ENCODE peak calls at places on chromosomes 16 and 17, in four cellular contexts. B is H9, U is H1, T is mesenchymal stem cell. Q is an unnamed sample.

GRCh38 chr17:68468334-68468733 is 11.0 kb upstream of the WIPI1 start:
- DNase-seq in B (no peak), U (no peak), T (peak; percentile 67), Q (no peak)

GRCh38 chr16:17301593-17302135 is 169.1 kb downstream of the XYLT1 start:
- DNase-seq in B (no peak), U (no peak), T (no peak), Q (no peak)

GRCh38 chr17:64460955-64461354 is 12.0 kb downstream of the MILR1 start:
- DNase-seq in B (no peak), U (no peak), T (no peak), Q (no peak)

GRCh38 chr17:69913241-69914015 is 161.6 kb upstream of the KCNJ16 start:
- DNase-seq in B (no peak), U (no peak), T (peak; percentile 8), Q (no peak)

GRCh38 chr17:44865231-44865660 is 17.6 kb downstream of the HIGD1B start:
- DNase-seq in B (peak; percentile 74), U (peak; percentile 83), T (peak; percentile 77), Q (peak; percentile 70)

GRCh38 chr17:32259596-32259995 is 6.0 kb upstream of the RHBDL3 start:
- DNase-seq in B (no peak), U (no peak), T (peak; percentile 81), Q (no peak)

GRCh38 chr17:67993153-67993997 is 2.9 kb downstream of the C17orf58 start:
- DNase-seq in B (peak; percentile 88), U (peak; percentile 84), T (peak; percentile 85), Q (peak; percentile 84)

GRCh38 chr17:75036643-75037268 is 10.0 kb downstream of the ATP5PD start:
- DNase-seq in B (peak; percentile 84), U (no peak), T (no peak), Q (no peak)

GRCh38 chr16:10153993-10154788 is 28.0 kb downstream of the GRIN2A start:
- DNase-seq in B (no peak), U (no peak), T (no peak), Q (no peak)

GRCh38 chr17:36888236-36888957 is 48.9 kb upstream of the LHX1 start:
- DNase-seq in B (no peak), U (no peak), T (no peak), Q (no peak)

GRCh38 chr17:15432807-15433547 is 34.4 kb downstream of the CDRT4 start:
- DNase-seq in B (no peak), U (no peak), T (peak; percentile 27), Q (no peak)

GRCh38 chr16:53429221-53429943 is 4.9 kb upstream of the RBL2 start:
- DNase-seq in B (no peak), U (no peak), T (peak; percentile 79), Q (no peak)

GRCh38 chr17:68441064-68441770 is 16.1 kb downstream of the WIPI1 start:
- DNase-seq in B (no peak), U (no peak), T (peak; percentile 85), Q (no peak)

GRCh38 chr16:81455720-81456494 is 11.3 kb downstream of the CMIP start:
- DNase-seq in B (no peak), U (no peak), T (no peak), Q (no peak)

GRCh38 chr17:28326114-28326513 is 7.1 kb downstream of the TMEM97 start:
- DNase-seq in B (peak; percentile 17), U (peak; percentile 8), T (no peak), Q (no peak)

GRCh38 chr16:66516172-66516807 is 33.6 kb downstream of the TK2 start:
- DNase-seq in B (no peak), U (no peak), T (no peak), Q (no peak)
- H2BK15ac ChIP-seq in B (no peak overlapping the region), U (peak overlapping the region; percentile 29), T (peak overlapping the region; percentile 4), Q (peak overlapping the region; percentile 32)

GRCh38 chr17:81917565-81918332 is at the start of gene SIRT7:
- DNase-seq in B (peak; percentile 93), U (peak; percentile 83), T (peak; percentile 65), Q (peak; percentile 83)
- H2BK12ac ChIP-seq in B (no peak within 1 kb of the TSS), U (peak within 1 kb of the TSS; percentile 23), T (no peak within 1 kb of the TSS), Q (no peak within 1 kb of the TSS)

DNA sequence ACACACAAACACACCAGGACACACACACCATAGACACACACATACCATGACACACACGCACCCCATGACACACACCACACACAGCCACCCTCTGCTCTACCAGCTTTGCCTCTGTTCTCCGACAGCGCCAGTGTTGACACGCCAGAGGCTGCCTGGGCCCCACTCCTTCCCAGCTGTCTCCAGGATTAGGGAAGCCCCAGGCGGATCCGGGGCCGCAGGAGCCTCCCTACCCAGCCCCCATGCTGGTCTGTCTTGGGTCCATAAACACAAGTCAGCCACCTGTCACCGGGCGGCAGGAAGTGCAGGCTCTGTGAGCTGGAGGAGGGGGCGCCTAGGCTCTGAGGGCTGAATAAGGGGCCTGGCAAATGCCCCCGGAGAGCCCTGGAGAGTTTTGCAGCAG is 10.5 kb downstream of the TBC1D16 start:
- DNase-seq in B (peak; percentile 66), U (no peak), T (peak; percentile 34), Q (no peak)
- H2BK5ac ChIP-seq in B (no peak overlapping the region), U (peak overlapping the region; percentile 84), T (no peak overlapping the region), Q (no peak overlapping the region)

GRCh38 chr16:8868272-8869211 is at the start of gene CARHSP1:
- DNase-seq in B (peak; percentile 96), U (peak; percentile 88), T (peak; percentile 93), Q (peak; percentile 94)
- H2BK15ac ChIP-seq in B (no peak within 1 kb of the TSS), U (peak within 1 kb of the TSS; percentile 88), T (peak within 1 kb of the TSS; percentile 75), Q (peak within 1 kb of the TSS; percentile 77)

DNA sequence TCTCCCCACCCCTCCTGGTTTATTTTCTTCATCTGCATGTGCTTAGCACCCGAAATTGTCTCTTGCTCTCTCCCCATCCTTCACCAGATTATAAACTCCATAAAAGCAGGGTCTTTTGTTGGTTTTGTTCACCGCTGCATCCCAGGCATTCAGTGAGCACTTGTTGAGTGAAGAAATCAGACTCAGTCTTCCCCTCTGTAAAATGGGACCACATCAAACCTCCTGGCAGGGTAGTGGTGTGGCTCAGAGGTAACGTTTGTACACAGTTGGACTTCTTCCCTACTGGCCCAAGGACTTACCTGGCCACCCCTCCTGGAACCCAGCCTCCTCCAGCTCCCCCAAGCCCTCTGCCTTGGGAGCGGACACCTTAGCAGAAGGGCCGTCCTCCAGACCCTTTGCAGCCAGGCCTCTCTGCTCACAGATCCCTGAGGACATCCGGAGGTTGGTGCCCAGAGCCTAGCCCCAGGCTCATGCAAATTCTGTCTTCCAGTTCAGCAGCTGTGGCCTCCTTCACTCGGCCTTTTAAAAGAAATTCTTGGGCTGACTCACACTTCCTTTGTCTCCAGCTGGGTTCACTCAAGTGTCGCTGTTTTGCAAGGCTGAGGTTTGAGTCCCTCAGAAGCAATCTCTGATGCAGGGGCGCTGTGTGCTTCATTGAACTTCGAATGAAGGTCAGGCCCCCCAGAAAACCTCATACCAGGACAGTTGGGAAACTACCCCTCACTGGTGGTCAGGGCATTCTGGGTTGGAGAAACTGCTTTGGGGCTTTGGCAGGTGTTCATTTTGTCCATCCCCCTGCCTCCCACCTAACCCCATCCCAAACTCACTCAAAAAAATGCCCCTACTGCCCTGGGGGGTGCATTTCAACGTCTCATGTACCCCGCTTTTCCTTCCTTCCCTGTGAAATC is 16.8 kb upstream of the RMI2 start:
- DNase-seq in B (peak; percentile 97), U (peak; percentile 78), T (peak; percentile 98), Q (peak; percentile 62)
- H2BK12ac ChIP-seq in B (peak overlapping the region; percentile 88), U (peak overlapping the region; percentile 95), T (peak overlapping the region; percentile 91), Q (peak overlapping the region; percentile 91)

GRCh38 chr16:30874821-30875717 is 18.8 kb downstream of the BCL7C start:
- DNase-seq in B (peak; percentile 90), U (peak; percentile 94), T (peak; percentile 92), Q (peak; percentile 87)
- H2BK5ac ChIP-seq in B (no peak overlapping the region), U (peak overlapping the region; percentile 76), T (peak overlapping the region; percentile 4), Q (peak overlapping the region; percentile 62)